ENCODE peak calls at places on chromosomes 16 and 17, in six cellular contexts. P is spleen, W is cardiac muscle cell, C is brain microvascular endothelial cell, O is fibroblast of lung, I is IMR-90. D is an unnamed sample.

GRCh38 chr16:82993415-82993814 is 366.6 kb downstream of the CDH13 start:
- DNase-seq in P (no peak), O (no peak), W (no peak), I (no peak), C (no peak), D (no peak)

GRCh38 chr17:39767147-39767546 is 29.4 kb downstream of the GRB7 start:
- DNase-seq in P (no peak), C (no peak), W (no peak), O (no peak), I (no peak), D (no peak)

GRCh38 chr17:63821809-63822208 is 5.4 kb upstream of the PSMC5 start:
- DNase-seq in O (no peak), I (no peak), W (no peak), C (no peak), P (no peak), D (no peak)

GRCh38 chr17:41873559-41874292 is 8.5 kb upstream of the KLHL11 start:
- DNase-seq in W (no peak), I (no peak), C (no peak), O (no peak), P (no peak), D (no peak)

GRCh38 chr17:2453325-2453724 is 52.5 kb upstream of the MNT start:
- DNase-seq in P (no peak), I (no peak), O (no peak), W (no peak), C (no peak), D (no peak)

GRCh38 chr17:9256944-9257629 is 235.8 kb downstream of the NTN1 start:
- DNase-seq in I (peak), W (no peak), C (no peak), O (peak), P (no peak), D (no peak)

GRCh38 chr17:4498461-4499397 is at the start of gene SPNS2:
- DNase-seq in C (no peak), P (peak), W (peak), O (peak), I (peak), D (no peak)

GRCh38 chr16:20383106-20384029 is 21.2 kb downstream of the PDILT start:
- DNase-seq in I (peak), O (peak), P (no peak), C (peak), W (peak), D (peak)

GRCh38 chr17:68378202-68379149 is 78.8 kb downstream of the WIPI1 start:
- DNase-seq in C (peak), W (no peak), O (peak), I (peak), P (peak), D (peak)

GRCh38 chr16:67116388-67117311 is 6.9 kb downstream of the PHAF1 start:
- DNase-seq in I (no peak), O (no peak), C (no peak), W (no peak), P (no peak), D (no peak)

GRCh38 chr17:81393684-81394376 is 1.4 kb upstream of the BAHCC1 start:
- DNase-seq in I (peak), W (peak), O (peak), P (peak), C (peak), D (peak)

GRCh38 chr17:38449364-38449763 is 21.1 kb downstream of the ARHGAP23 start:
- DNase-seq in P (no peak), C (no peak), W (no peak), O (no peak), I (no peak), D (no peak)

GRCh38 chr17:31248986-31249385 is 48.1 kb downstream of the OMG start:
- DNase-seq in I (peak), P (no peak), O (peak), C (peak), W (no peak), D (no peak)

GRCh38 chr16:1428511-1428910 is 2.4 kb upstream of the PERCC1 start:
- DNase-seq in O (no peak), C (no peak), W (no peak), I (no peak), P (peak), D (no peak)

GRCh38 chr16:58464916-58465731 is 34.8 kb upstream of the NDRG4 start:
- DNase-seq in C (no peak), P (peak), I (no peak), O (no peak), W (peak), D (no peak)

GRCh38 chr16:89863741-89864391 is 9.5 kb upstream of the TCF25 start:
- DNase-seq in P (peak), I (peak), W (no peak), C (peak), O (peak), D (no peak)

GRCh38 chr16:89923640-89924297 is 627 bp downstream of the TUBB3 start:
- DNase-seq in I (no peak), O (no peak), W (no peak), C (no peak), P (no peak), D (no peak)

GRCh38 chr17:10092595-10092994 is 105.8 kb downstream of the GAS7 start:
- DNase-seq in O (no peak), C (no peak), I (no peak), P (no peak), W (no peak), D (no peak)

GRCh38 chr16:14494396-14494795 is 135.7 kb downstream of the PARN start:
- DNase-seq in W (no peak), P (no peak), I (no peak), C (no peak), O (no peak), D (no peak)

GRCh38 chr17:74737299-74738050 is 419 bp downstream of the RAB37 start:
- DNase-seq in I (no peak), W (peak), O (no peak), P (peak), C (no peak), D (no peak)

GRCh38 chr16:87350681-87351319 is 32.8 kb downstream of the FBXO31 start:
- DNase-seq in W (no peak), C (no peak), O (peak), P (no peak), I (peak), D (peak)

GRCh38 chr16:35631261-35631945 is 2172.0 kb downstream of the TP53TG3F start:
- DNase-seq in W (no peak), P (no peak), I (no peak), O (no peak), C (no peak), D (no peak)

GRCh38 chr16:70685938-70686375 is at the start of gene MTSS2:
- DNase-seq in P (peak), O (peak), I (peak), C (peak), W (peak), D (no peak)

GRCh38 chr17:68498479-68499326 is 13.5 kb upstream of the PRKAR1A start:
- DNase-seq in W (no peak), P (no peak), I (no peak), C (no peak), O (no peak), D (no peak)

GRCh38 chr17:72619976-72620650 is 472.4 kb downstream of the SLC39A11 start:
- DNase-seq in O (no peak), I (no peak), W (no peak), C (no peak), P (no peak), D (no peak)

GRCh38 chr16:84557504-84557903 is 53.0 kb upstream of the MEAK7 start:
- DNase-seq in P (peak), I (no peak), O (no peak), W (no peak), C (no peak), D (no peak)

GRCh38 chr17:39800540-39800939 is 62.8 kb downstream of the GRB7 start:
- DNase-seq in W (no peak), P (no peak), I (no peak), O (no peak), C (no peak), D (no peak)

GRCh38 chr16:55048745-55049144 is 118.1 kb downstream of the IRX5 start:
- DNase-seq in W (peak), P (no peak), C (no peak), O (no peak), I (no peak), D (no peak)

GRCh38 chr16:67190448-67191399 is 788 bp upstream of the EXOC3L1 start:
- DNase-seq in I (peak), P (no peak), O (peak), C (no peak), W (no peak), D (no peak)

GRCh38 chr17:41687828-41688640 is 651 bp upstream of the EIF1 start:
- DNase-seq in P (peak), W (peak), C (no peak), O (no peak), I (peak), D (no peak)

GRCh38 chr17:40542562-40543411 is 22.5 kb downstream of the CCR7 start:
- DNase-seq in W (no peak), O (peak), I (peak), P (peak), C (peak), D (no peak)

GRCh38 chr16:87921236-87921773 is 15.0 kb downstream of the CA5A start:
- DNase-seq in W (no peak), P (no peak), I (no peak), O (no peak), C (no peak), D (no peak)

GRCh38 chr16:66647866-66648265 is 43.4 kb downstream of the CMTM3 start:
- DNase-seq in C (no peak), W (no peak), P (no peak), I (no peak), O (no peak), D (no peak)

GRCh38 chr17:80990921-80991644 is 558 bp upstream of the CHMP6 start:
- DNase-seq in W (no peak), I (no peak), O (no peak), C (no peak), P (peak), D (no peak)

GRCh38 chr17:59853168-59853918 is 39.4 kb downstream of the TUBD1 start:
- DNase-seq in P (peak), I (peak), C (peak), O (peak), W (no peak), D (no peak)

GRCh38 chr16:88582912-88583575 is 12.8 kb downstream of the ZC3H18 start:
- DNase-seq in W (no peak), C (no peak), I (no peak), O (no peak), P (no peak), D (no peak)

GRCh38 chr17:18182190-18182977 is 1.2 kb upstream of the ALKBH5 start:
- DNase-seq in W (no peak), P (no peak), C (no peak), O (no peak), I (no peak), D (no peak)

DNA sequence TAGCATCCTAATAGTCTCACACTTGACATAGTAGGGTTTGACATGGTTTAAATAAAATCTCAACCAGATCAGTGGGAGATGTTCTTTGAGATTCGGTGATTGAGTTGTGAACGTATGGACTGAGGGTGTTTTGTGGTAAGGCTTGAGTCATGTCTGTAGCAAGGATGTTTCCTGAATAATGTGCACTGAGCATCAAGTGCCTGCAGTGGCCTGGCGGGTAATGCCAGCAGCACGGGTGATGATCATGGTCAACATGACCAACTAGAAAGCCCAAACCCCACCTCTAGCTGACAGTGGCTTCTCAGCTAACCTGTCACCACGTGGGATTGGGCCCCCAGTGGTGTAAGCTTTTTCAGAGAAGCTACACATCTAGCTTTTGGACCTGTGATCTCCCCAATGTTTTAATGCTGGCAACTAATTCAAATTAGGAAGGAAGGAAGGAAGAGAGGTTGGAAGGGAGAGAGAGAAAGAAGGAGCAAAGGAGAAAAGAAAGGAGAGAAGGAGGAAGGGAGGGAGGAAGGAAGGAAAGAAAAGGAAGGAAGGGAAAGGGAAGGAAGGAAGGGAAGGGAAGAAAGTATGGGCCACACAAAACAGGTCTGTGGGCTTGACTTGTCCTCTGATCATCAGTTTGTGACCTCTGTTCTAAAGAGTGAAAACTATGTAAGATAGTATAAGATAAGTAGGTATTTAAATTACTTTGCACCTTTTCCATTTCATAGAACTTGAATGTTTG is 55.4 kb downstream of the WWOX start:
- DNase-seq in P (no peak), C (no peak), O (no peak), W (no peak), I (no peak), D (no peak)
- H3K4me3 ChIP-seq in P (no peak), C (no peak), O (no peak), W (no peak), I (no peak), D (no peak)

GRCh38 chr16:10581507-10581906 is 1.1 kb upstream of the EMP2 start:
- DNase-seq in C (no peak), P (no peak), W (no peak), O (peak), I (peak), D (no peak)

GRCh38 chr16:10577305-10578202 is 2.8 kb downstream of the EMP2 start:
- DNase-seq in I (no peak), P (no peak), C (no peak), W (peak), O (no peak), D (no peak)

GRCh38 chr16:10579965-10580918 is at the start of gene EMP2:
- DNase-seq in I (peak), C (peak), P (peak), W (peak), O (peak), D (no peak)

GRCh38 chr16:10578474-10579316 is 1.7 kb downstream of the EMP2 start:
- DNase-seq in C (no peak), O (no peak), I (no peak), W (peak), P (no peak), D (no peak)

DNA sequence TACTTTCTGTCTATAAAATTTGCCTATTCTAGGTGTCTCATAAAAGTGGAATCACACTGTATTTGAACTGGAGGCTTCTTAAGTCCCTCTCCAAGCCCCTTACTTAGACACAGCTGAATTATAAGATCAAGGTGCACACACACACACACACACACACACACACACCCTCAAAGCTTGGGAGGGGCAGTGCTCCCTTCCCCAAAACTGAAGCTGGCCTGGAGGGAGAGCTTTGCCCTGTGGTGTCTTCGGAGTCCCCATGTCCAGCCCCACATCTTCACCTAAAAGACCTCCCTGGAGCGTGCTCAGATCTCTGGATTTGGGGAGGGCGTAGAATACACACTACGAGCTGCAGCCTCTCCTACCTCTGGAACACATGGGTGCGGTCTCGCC is 828 bp downstream of the EMP2 start:
- DNase-seq in O (no peak), C (no peak), P (no peak), I (no peak), W (no peak), D (no peak)
- TF ChIP-seq CTCF in O (no peak), C (no peak), P (no peak), I (no peak), W (no peak), D (no peak)

DNA sequence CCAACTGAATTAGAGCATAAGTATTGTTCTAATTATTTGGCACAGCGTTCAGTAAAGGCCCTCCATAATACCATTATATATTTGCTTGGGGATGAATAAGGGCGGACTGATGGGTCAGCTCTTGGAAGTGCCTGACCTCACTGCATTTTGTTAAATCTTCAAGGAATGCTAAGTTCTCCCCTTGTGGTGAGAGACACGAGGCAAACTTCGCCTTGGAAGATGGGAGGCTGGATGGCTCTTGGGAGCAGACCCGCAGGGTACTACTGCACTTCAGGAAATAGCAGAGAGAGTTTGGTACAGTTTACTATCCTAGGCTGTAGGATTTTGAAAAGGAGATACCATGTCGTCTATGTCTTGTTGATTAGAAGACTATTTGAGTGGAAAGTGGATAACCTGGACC is 87.0 kb upstream of the RPRML start:
- DNase-seq in I (no peak), P (no peak), C (no peak), O (no peak), W (no peak), D (no peak)
- H3K4me3 ChIP-seq in I (no peak), P (no peak), C (no peak), O (peak), W (no peak), D (no peak)

GRCh38 chr17:7313028-7313889 is 1.9 kb downstream of the GPS2 start:
- DNase-seq in P (no peak), O (no peak), C (no peak), I (peak), W (no peak), D (no peak)
- TF ChIP-seq CTCF in P (no peak), O (no peak), C (peak), I (no peak), W (no peak), D (no peak)

DNA sequence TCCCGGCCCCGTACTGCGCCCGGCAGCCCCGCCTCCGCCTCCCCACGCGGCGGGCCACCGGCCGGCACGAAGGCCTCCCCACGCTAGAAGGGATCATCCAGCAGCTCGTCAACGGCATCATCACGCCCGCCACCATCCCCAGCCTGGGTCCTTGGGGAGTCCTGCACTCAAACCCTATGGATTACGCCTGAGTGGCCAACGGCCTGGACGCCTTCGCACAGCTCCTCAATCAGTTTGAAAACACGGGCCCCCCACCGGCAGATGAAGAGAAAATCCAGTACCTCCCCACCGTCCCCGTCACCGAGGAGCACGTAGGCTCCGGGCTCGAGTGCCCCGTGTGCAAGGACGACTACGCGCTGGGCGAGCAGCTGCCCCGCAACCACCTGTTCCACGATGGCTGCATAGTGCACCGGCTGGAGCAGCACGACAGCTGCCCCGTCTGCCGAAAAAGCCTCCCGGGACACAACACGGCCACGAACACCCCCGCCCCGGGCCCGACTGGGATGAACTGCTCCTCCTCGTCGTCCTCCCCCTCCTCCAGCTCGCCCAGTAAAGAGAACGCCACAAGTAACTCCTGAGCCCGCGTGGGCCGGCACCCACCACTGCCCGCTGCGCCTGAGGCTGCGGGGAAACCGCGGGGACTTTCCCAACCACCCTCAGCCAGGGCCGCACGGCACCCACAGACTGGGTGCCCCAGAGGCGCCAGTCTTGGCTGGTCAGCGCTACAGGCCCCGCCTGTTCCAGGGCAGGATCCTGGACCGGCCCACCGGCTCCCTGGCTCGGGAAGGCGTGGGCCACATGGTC is 39.0 kb upstream of the AKAP1 start:
- DNase-seq in C (no peak), P (peak), I (no peak), W (no peak), O (no peak), D (no peak)
- H3K4me3 ChIP-seq in C (peak), P (peak), I (no peak), W (no peak), O (no peak), D (no peak)

DNA sequence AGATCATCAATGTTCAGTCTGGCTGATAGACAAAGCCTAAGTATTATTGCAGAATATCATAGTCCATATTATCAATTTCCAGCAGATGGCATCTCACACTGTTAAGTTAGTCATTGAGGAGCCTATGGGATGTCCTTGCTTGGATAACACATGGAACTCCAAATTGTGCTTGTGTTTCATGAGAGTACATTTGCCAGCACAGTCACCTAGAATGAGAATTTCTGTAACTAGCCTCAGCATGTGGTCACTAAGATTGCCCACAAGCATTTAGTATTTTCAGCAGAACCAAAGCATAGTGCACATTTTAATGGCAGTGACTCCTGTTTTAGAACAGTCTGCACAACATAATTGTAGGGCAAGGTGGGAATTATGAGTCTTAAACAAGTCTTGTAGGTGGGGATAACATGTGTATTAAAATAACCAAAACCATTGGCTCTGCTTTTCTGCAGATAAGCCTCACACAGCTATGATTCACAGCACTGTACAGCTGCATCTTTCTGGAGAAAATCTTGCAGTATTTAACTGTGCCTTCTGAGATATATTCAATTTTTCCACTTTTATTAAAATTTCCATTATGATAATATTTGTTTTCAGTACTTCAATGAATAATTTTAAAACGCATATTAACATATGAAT is 882.8 kb upstream of the SOX9 start:
- DNase-seq in I (peak), O (peak), P (no peak), W (no peak), C (peak), D (peak)
- TF ChIP-seq CTCF in I (peak), O (peak), P (no peak), W (peak), C (peak), D (no peak)

GRCh38 chr17:76560036-76560876 is 20.4 kb downstream of the PRCD start:
- DNase-seq in C (no peak), I (no peak), W (no peak), O (no peak), P (no peak), D (no peak)
- H3K4me3 ChIP-seq in C (peak), I (no peak), W (no peak), O (peak), P (peak), D (peak)

GRCh38 chr17:79915850-79916430 is 76.7 kb upstream of the CBX4 start:
- DNase-seq in W (peak), O (peak), P (peak), C (no peak), I (peak), D (no peak)
- TF ChIP-seq CTCF in W (peak), O (no peak), P (peak), C (peak), I (peak), D (peak)